ENCODE peak calls at places on chromosomes 4 and X, in nine cellular contexts. One of them, this sample, is unnamed.

GRCh38 chr4:40205259-40206198 is 8.7 kb downstream of the RHOH start:
- DNase-seq in thyroid gland: no peak
- DNase-seq in esophagus muscularis mucosa: no peak
- DNase-seq in endothelial cell of umbilical vein: no peak
- DNase-seq in IMR-90: no peak
- DNase-seq in uterus: no peak
- DNase-seq in right lobe of liver: no peak
- DNase-seq in GM12878: peak; percentile 96
- DNase-seq in heart left ventricle: no peak
- DNase-seq in this sample: no peak

GRCh38 chr4:81664079-81664478 is 192.4 kb upstream of the RASGEF1B start:
- DNase-seq in right lobe of liver: no peak
- DNase-seq in endothelial cell of umbilical vein: no peak
- DNase-seq in esophagus muscularis mucosa: no peak
- DNase-seq in heart left ventricle: no peak
- DNase-seq in IMR-90: no peak
- DNase-seq in thyroid gland: peak; percentile 56
- DNase-seq in GM12878: no peak
- DNase-seq in uterus: no peak
- DNase-seq in this sample: no peak

GRCh38 chr4:110516106-110516922 is 40.4 kb downstream of the ENPEP start:
- DNase-seq in heart left ventricle: peak; percentile 60
- DNase-seq in endothelial cell of umbilical vein: peak; percentile 86
- DNase-seq in esophagus muscularis mucosa: no peak
- DNase-seq in IMR-90: peak; percentile 51
- DNase-seq in right lobe of liver: peak; percentile 69
- DNase-seq in thyroid gland: peak; percentile 78
- DNase-seq in uterus: peak; percentile 57
- DNase-seq in GM12878: peak; percentile 30
- DNase-seq in this sample: no peak

GRCh38 chr4:16537926-16538325 is 311.7 kb upstream of the TAPT1 start:
- DNase-seq in heart left ventricle: no peak
- DNase-seq in uterus: no peak
- DNase-seq in endothelial cell of umbilical vein: no peak
- DNase-seq in right lobe of liver: no peak
- DNase-seq in esophagus muscularis mucosa: no peak
- DNase-seq in IMR-90: no peak
- DNase-seq in thyroid gland: peak; percentile 95
- DNase-seq in GM12878: no peak
- DNase-seq in this sample: no peak

GRCh38 chr4:159105063-159105414 is 2.2 kb downstream of the RAPGEF2 start:
- DNase-seq in uterus: no peak
- DNase-seq in IMR-90: peak; percentile 61
- DNase-seq in esophagus muscularis mucosa: no peak
- DNase-seq in GM12878: no peak
- DNase-seq in right lobe of liver: no peak
- DNase-seq in heart left ventricle: no peak
- DNase-seq in endothelial cell of umbilical vein: peak; percentile 74
- DNase-seq in thyroid gland: no peak
- DNase-seq in this sample: no peak

GRCh38 chrX:110846071-110846470 is 50.5 kb upstream of the CHRDL1 start:
- DNase-seq in right lobe of liver: no peak
- DNase-seq in endothelial cell of umbilical vein: no peak
- DNase-seq in heart left ventricle: no peak
- DNase-seq in GM12878: no peak
- DNase-seq in IMR-90: no peak
- DNase-seq in uterus: no peak
- DNase-seq in thyroid gland: no peak
- DNase-seq in esophagus muscularis mucosa: no peak
- DNase-seq in this sample: no peak

GRCh38 chrX:116357317-116357716 is 79.1 kb upstream of the SLC6A14 start:
- DNase-seq in uterus: no peak
- DNase-seq in endothelial cell of umbilical vein: no peak
- DNase-seq in heart left ventricle: no peak
- DNase-seq in GM12878: no peak
- DNase-seq in esophagus muscularis mucosa: no peak
- DNase-seq in thyroid gland: no peak
- DNase-seq in right lobe of liver: no peak
- DNase-seq in IMR-90: no peak
- DNase-seq in this sample: no peak

GRCh38 chr4:973431-974397 is at the start of gene DGKQ:
- DNase-seq in uterus: peak; percentile 86
- DNase-seq in IMR-90: peak; percentile 75
- DNase-seq in endothelial cell of umbilical vein: peak; percentile 82
- DNase-seq in thyroid gland: peak; percentile 76
- DNase-seq in heart left ventricle: peak; percentile 89
- DNase-seq in right lobe of liver: peak; percentile 93
- DNase-seq in GM12878: no peak
- DNase-seq in esophagus muscularis mucosa: peak; percentile 96
- DNase-seq in this sample: no peak

GRCh38 chrX:103002576-103002975 is 61.4 kb downstream of the BEX1 start:
- DNase-seq in uterus: no peak
- DNase-seq in heart left ventricle: no peak
- DNase-seq in GM12878: no peak
- DNase-seq in esophagus muscularis mucosa: no peak
- DNase-seq in right lobe of liver: no peak
- DNase-seq in thyroid gland: no peak
- DNase-seq in IMR-90: no peak
- DNase-seq in endothelial cell of umbilical vein: no peak
- DNase-seq in this sample: no peak

GRCh38 chrX:129360175-129360574 is 163.1 kb downstream of the SMARCA1 start:
- DNase-seq in IMR-90: peak; percentile 40
- DNase-seq in GM12878: peak; percentile 21
- DNase-seq in esophagus muscularis mucosa: no peak
- DNase-seq in right lobe of liver: no peak
- DNase-seq in heart left ventricle: no peak
- DNase-seq in uterus: peak; percentile 15
- DNase-seq in endothelial cell of umbilical vein: peak; percentile 44
- DNase-seq in thyroid gland: peak; percentile 8
- DNase-seq in this sample: no peak

GRCh38 chrX:29926056-29926455 is 289.3 kb upstream of the MAGEB2 start:
- DNase-seq in endothelial cell of umbilical vein: no peak
- DNase-seq in GM12878: no peak
- DNase-seq in esophagus muscularis mucosa: no peak
- DNase-seq in uterus: no peak
- DNase-seq in IMR-90: no peak
- DNase-seq in heart left ventricle: no peak
- DNase-seq in thyroid gland: no peak
- DNase-seq in right lobe of liver: no peak
- DNase-seq in this sample: no peak

GRCh38 chrX:24494544-24495113 is 29.5 kb downstream of the PDK3 start:
- DNase-seq in IMR-90: peak; percentile 80
- DNase-seq in esophagus muscularis mucosa: no peak
- DNase-seq in heart left ventricle: no peak
- DNase-seq in uterus: peak; percentile 41
- DNase-seq in GM12878: no peak
- DNase-seq in right lobe of liver: no peak
- DNase-seq in thyroid gland: no peak
- DNase-seq in endothelial cell of umbilical vein: peak; percentile 87
- DNase-seq in this sample: no peak

GRCh38 chr4:112234952-112235609 is 3.5 kb downstream of the AP1AR start:
- DNase-seq in uterus: peak; percentile 81
- DNase-seq in GM12878: peak; percentile 19
- DNase-seq in IMR-90: peak; percentile 94
- DNase-seq in right lobe of liver: no peak
- DNase-seq in heart left ventricle: peak; percentile 59
- DNase-seq in endothelial cell of umbilical vein: peak; percentile 87
- DNase-seq in esophagus muscularis mucosa: no peak
- DNase-seq in thyroid gland: peak; percentile 68
- DNase-seq in this sample: no peak

GRCh38 chrX:9832811-9833210 is 46.6 kb downstream of the SHROOM2 start:
- DNase-seq in endothelial cell of umbilical vein: peak; percentile 73
- DNase-seq in GM12878: no peak
- DNase-seq in esophagus muscularis mucosa: no peak
- DNase-seq in thyroid gland: no peak
- DNase-seq in IMR-90: no peak
- DNase-seq in uterus: no peak
- DNase-seq in right lobe of liver: no peak
- DNase-seq in heart left ventricle: no peak
- DNase-seq in this sample: no peak

GRCh38 chrX:69314436-69315348 is 149.4 kb upstream of the PJA1 start:
- DNase-seq in IMR-90: no peak
- DNase-seq in endothelial cell of umbilical vein: no peak
- DNase-seq in right lobe of liver: no peak
- DNase-seq in uterus: no peak
- DNase-seq in esophagus muscularis mucosa: no peak
- DNase-seq in heart left ventricle: peak; percentile 41
- DNase-seq in GM12878: no peak
- DNase-seq in thyroid gland: no peak
- DNase-seq in this sample: peak; percentile 70

DNA sequence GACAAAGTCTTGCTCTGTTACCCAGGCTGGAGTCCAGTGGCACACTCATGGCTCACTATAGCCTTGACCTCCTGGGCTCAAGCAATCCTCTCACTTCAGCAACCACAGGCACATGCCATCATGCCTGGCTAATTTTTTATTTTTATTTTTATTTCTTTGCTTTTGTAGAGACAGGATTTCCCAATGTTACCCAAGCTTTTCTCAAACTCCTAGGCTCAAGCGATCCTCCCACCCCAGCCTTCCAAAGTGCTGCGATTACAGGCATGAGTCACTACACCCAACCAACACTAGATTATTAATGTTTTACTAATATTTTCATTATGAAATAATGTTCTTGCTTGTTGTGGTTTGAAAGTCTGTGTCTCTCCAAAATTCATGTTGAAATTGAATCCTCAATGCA is 5.2 kb upstream of the ACTRT1 start:
- DNase-seq in esophagus muscularis mucosa: no peak
- DNase-seq in uterus: no peak
- DNase-seq in IMR-90: no peak
- DNase-seq in endothelial cell of umbilical vein: no peak
- DNase-seq in thyroid gland: no peak
- DNase-seq in GM12878: no peak
- DNase-seq in right lobe of liver: no peak
- DNase-seq in heart left ventricle: no peak
- DNase-seq in this sample: no peak
- TF ChIP-seq CTCF in esophagus muscularis mucosa: no peak
- TF ChIP-seq CTCF in uterus: no peak
- TF ChIP-seq CTCF in IMR-90: no peak
- TF ChIP-seq CTCF in endothelial cell of umbilical vein: no peak
- TF ChIP-seq CTCF in thyroid gland: no peak
- TF ChIP-seq CTCF in GM12878: no peak
- TF ChIP-seq CTCF in right lobe of liver: no peak
- TF ChIP-seq CTCF in heart left ventricle: no peak
- TF ChIP-seq CTCF in this sample: no peak

GRCh38 chrX:49155900-49156837 is 6.4 kb upstream of the MAGIX start:
- DNase-seq in heart left ventricle: peak; percentile 93
- DNase-seq in esophagus muscularis mucosa: peak; percentile 94
- DNase-seq in uterus: peak; percentile 90
- DNase-seq in GM12878: no peak
- DNase-seq in thyroid gland: peak; percentile 88
- DNase-seq in right lobe of liver: peak; percentile 92
- DNase-seq in IMR-90: peak; percentile 85
- DNase-seq in endothelial cell of umbilical vein: peak; percentile 81
- DNase-seq in this sample: no peak
- TF ChIP-seq POLR2A in heart left ventricle: no peak
- TF ChIP-seq POLR2A in esophagus muscularis mucosa: no peak
- TF ChIP-seq POLR2A in uterus: peak; percentile 74
- TF ChIP-seq POLR2A in GM12878: peak; percentile 75
- TF ChIP-seq POLR2A in thyroid gland: peak; percentile 73
- TF ChIP-seq POLR2A in right lobe of liver: peak; percentile 26
- TF ChIP-seq POLR2A in IMR-90: peak; percentile 63
- TF ChIP-seq POLR2A in endothelial cell of umbilical vein: no peak
- TF ChIP-seq POLR2A in this sample: no peak

GRCh38 chr4:84492737-84493091 is 6.4 kb downstream of the NKX6-1 start:
- DNase-seq in GM12878: no peak
- DNase-seq in endothelial cell of umbilical vein: no peak
- DNase-seq in uterus: no peak
- DNase-seq in esophagus muscularis mucosa: no peak
- DNase-seq in heart left ventricle: no peak
- DNase-seq in IMR-90: no peak
- DNase-seq in right lobe of liver: no peak
- DNase-seq in thyroid gland: no peak
- DNase-seq in this sample: no peak
- H3K27me3 ChIP-seq in GM12878: peaks cover 17% of the 10 kb centered on the region
- H3K27me3 ChIP-seq in endothelial cell of umbilical vein: peaks cover 100% of the 10 kb centered on the region
- H3K27me3 ChIP-seq in uterus: peaks cover 44% of the 10 kb centered on the region
- H3K27me3 ChIP-seq in esophagus muscularis mucosa: no peaks in the 10 kb centered on the region
- H3K27me3 ChIP-seq in heart left ventricle: peaks cover 97% of the 10 kb centered on the region
- H3K27me3 ChIP-seq in IMR-90: peaks cover 57% of the 10 kb centered on the region
- H3K27me3 ChIP-seq in right lobe of liver: peaks cover 15% of the 10 kb centered on the region
- H3K27me3 ChIP-seq in thyroid gland: no peaks in the 10 kb centered on the region
- H3K27me3 ChIP-seq in this sample: peaks cover 24% of the 10 kb centered on the region

DNA sequence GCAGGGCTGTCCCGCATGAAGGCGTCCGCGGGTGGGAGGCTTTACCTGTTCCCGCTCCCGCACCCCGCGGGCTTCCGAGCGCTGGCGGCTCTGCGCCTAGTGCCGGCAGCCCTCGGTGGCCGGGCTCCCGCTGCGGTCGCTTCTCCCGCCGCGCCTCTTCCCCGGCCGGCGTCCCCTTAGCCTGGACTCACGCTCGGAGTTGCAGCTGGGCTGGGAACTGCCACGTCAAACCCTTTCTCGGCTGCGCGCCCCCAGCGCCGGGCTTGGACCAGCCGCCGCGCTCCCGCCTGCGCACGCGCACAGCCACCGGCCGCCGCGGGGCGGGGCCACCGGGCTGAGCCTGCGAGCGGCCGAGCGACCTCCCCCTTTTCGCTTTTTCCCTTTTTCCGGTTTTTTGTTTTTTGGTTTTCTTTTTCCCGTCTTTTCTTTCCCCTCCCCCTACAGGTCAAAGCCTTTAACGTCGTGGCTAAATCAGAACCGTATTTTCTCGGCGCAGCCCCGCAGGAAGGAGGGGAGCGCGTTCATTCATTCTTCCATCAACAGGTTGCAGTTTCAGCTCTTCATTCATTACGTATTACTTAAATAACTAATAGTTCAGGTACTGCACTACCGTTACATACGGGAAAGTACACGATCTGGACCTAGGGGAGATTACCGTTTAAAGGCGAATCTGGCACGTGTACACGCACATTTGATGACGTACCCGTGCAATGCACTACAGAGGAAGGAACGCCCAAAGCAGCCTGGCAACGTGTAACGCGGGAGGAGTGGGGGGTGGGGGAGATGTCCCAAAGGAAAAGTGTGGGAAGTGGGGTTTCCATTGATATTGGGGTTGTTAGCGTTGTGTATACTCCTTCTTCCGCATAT is at the start of gene SEC24D:
- DNase-seq in IMR-90: peak; percentile 87
- DNase-seq in right lobe of liver: peak; percentile 94
- DNase-seq in thyroid gland: peak; percentile 85
- DNase-seq in endothelial cell of umbilical vein: peak; percentile 89
- DNase-seq in GM12878: no peak
- DNase-seq in uterus: peak; percentile 86
- DNase-seq in heart left ventricle: peak; percentile 94
- DNase-seq in esophagus muscularis mucosa: peak; percentile 94
- DNase-seq in this sample: no peak
- TF ChIP-seq CTCF in IMR-90: peak; percentile 12
- TF ChIP-seq CTCF in right lobe of liver: peak; percentile 20
- TF ChIP-seq CTCF in thyroid gland: no peak
- TF ChIP-seq CTCF in endothelial cell of umbilical vein: no peak
- TF ChIP-seq CTCF in GM12878: no peak
- TF ChIP-seq CTCF in uterus: no peak
- TF ChIP-seq CTCF in heart left ventricle: no peak
- TF ChIP-seq CTCF in esophagus muscularis mucosa: no peak
- TF ChIP-seq CTCF in this sample: no peak

This sample was measured in vagina.